ENCODE peak calls at places on chromosome 17, in nine cellular contexts. Y is foreskin fibroblast, Z is cardiac fibroblast, E is progenitor cell of endocrine pancreas, D is tibial artery, K is OCI-LY7, N is A549, F is cardiac muscle cell, V is heart right ventricle. W is an unnamed sample.

GRCh38 chr17:72126575-72127486 is 6.0 kb downstream of the SOX9 start:
- DNase-seq in N (peak), V (peak), F (peak), Z (peak), E (no peak), D (no peak), Y (peak), K (no peak), W (no peak)

GRCh38 chr17:15490634-15491261 is 23.3 kb upstream of the CDRT4 start:
- DNase-seq in E (no peak), K (no peak), D (peak), N (no peak), Y (peak), V (peak), F (peak), Z (peak), W (no peak)

GRCh38 chr17:58487589-58488427 is at the start of gene HSF5:
- DNase-seq in K (no peak), N (no peak), E (no peak), Y (peak), F (peak), Z (no peak), V (no peak), D (no peak), W (peak)

GRCh38 chr17:11369570-11369969 is 128.6 kb downstream of the SHISA6 start:
- DNase-seq in K (no peak), E (no peak), F (no peak), N (no peak), V (no peak), D (no peak), Y (no peak), Z (no peak), W (no peak)

GRCh38 chr17:66580601-66581385 is 254.1 kb upstream of the CACNG5 start:
- DNase-seq in E (no peak), K (no peak), Y (peak), N (no peak), Z (peak), F (peak), V (peak), D (no peak), W (no peak)

GRCh38 chr17:79878346-79878745 is 39.1 kb upstream of the CBX4 start:
- DNase-seq in F (no peak), E (no peak), V (no peak), Y (no peak), D (no peak), K (no peak), N (no peak), Z (no peak), W (no peak)

GRCh38 chr17:2393954-2394749 is 6.7 kb downstream of the MNT start:
- DNase-seq in D (no peak), K (no peak), Z (no peak), F (no peak), V (no peak), E (no peak), N (no peak), Y (no peak), W (no peak)

GRCh38 chr17:62100050-62100449 is 35.0 kb upstream of the MED13 start:
- DNase-seq in K (no peak), F (no peak), N (no peak), D (no peak), V (no peak), E (no peak), Z (no peak), Y (no peak), W (no peak)

GRCh38 chr17:19702231-19702641 is 14.1 kb downstream of the SLC47A2 start:
- DNase-seq in N (no peak), Z (no peak), K (no peak), D (no peak), V (no peak), E (no peak), Y (no peak), F (no peak), W (no peak)

GRCh38 chr17:33292184-33292980 is 713 bp downstream of the ASIC2 start:
- DNase-seq in D (no peak), F (peak), K (no peak), V (no peak), N (peak), Z (peak), Y (peak), E (peak), W (no peak)

GRCh38 chr17:50972579-50972978 is 106.4 kb upstream of the TOB1 start:
- DNase-seq in E (no peak), Z (no peak), Y (no peak), D (no peak), K (no peak), V (no peak), F (no peak), N (no peak), W (no peak)

GRCh38 chr17:3693829-3694231 is 2.1 kb downstream of the P2RX5 start:
- DNase-seq in E (no peak), D (no peak), N (no peak), Z (no peak), F (no peak), V (no peak), K (peak), Y (no peak), W (peak)

GRCh38 chr17:72030067-72030899 is 90.5 kb upstream of the SOX9 start:
- DNase-seq in N (peak), V (peak), D (no peak), F (peak), Z (peak), E (peak), Y (peak), K (peak), W (peak)

GRCh38 chr17:4101127-4101798 is 41.6 kb downstream of the ZZEF1 start:
- DNase-seq in E (no peak), V (peak), Y (peak), K (no peak), F (peak), N (no peak), D (no peak), Z (peak), W (peak)

GRCh38 chr17:16468428-16468992 is 23.5 kb downstream of the LRRC75A start:
- DNase-seq in V (no peak), Z (no peak), F (no peak), E (no peak), D (no peak), Y (no peak), N (no peak), K (no peak), W (no peak)

GRCh38 chr17:8140058-8140412 is 12.2 kb downstream of the PER1 start:
- DNase-seq in E (no peak), F (no peak), N (no peak), D (peak), Z (no peak), Y (no peak), K (no peak), V (no peak), W (no peak)

GRCh38 chr17:68909066-68909465 is 46.1 kb downstream of the ABCA8 start:
- DNase-seq in N (peak), V (peak), D (peak), F (peak), E (no peak), Z (peak), K (peak), Y (peak), W (peak)

GRCh38 chr17:77098884-77099545 is 41.8 kb upstream of the SEC14L1 start:
- DNase-seq in F (peak), E (no peak), Z (peak), V (peak), Y (peak), K (no peak), N (no peak), D (peak), W (no peak)

GRCh38 chr17:59838196-59838911 is 54.4 kb downstream of the TUBD1 start:
- DNase-seq in F (peak), K (no peak), V (no peak), Z (peak), Y (no peak), N (no peak), D (no peak), E (no peak), W (peak)

GRCh38 chr17:80829166-80829813 is 162.4 kb upstream of the CHMP6 start:
- DNase-seq in N (no peak), F (no peak), K (no peak), D (no peak), V (no peak), Z (no peak), Y (no peak), E (no peak), W (no peak)

GRCh38 chr17:56292010-56292409 is 138.7 kb downstream of the ANKFN1 start:
- DNase-seq in V (no peak), Z (peak), K (no peak), N (no peak), Y (peak), F (no peak), D (no peak), E (no peak), W (no peak)

GRCh38 chr17:55740515-55741352 is 10.1 kb upstream of the PCTP start:
- DNase-seq in D (no peak), V (no peak), E (no peak), N (no peak), Z (no peak), K (no peak), F (no peak), Y (peak), W (no peak)

GRCh38 chr17:72587773-72588511 is 467.1 kb downstream of the SOX9 start:
- DNase-seq in F (peak), E (no peak), D (no peak), V (no peak), Y (no peak), N (no peak), Z (peak), K (peak), W (peak)

GRCh38 chr17:77726549-77726957 is 231.9 kb upstream of the TNRC6C start:
- DNase-seq in K (no peak), D (no peak), N (no peak), Z (no peak), V (no peak), Y (no peak), E (no peak), F (no peak), W (no peak)

GRCh38 chr17:78676415-78677302 is 99.5 kb upstream of the DNAH17 start:
- DNase-seq in E (no peak), Z (no peak), D (no peak), V (no peak), K (no peak), Y (no peak), F (no peak), N (no peak), W (no peak)

GRCh38 chr17:13784466-13784865 is 182.7 kb upstream of the HS3ST3A1 start:
- DNase-seq in V (no peak), F (peak), K (no peak), E (no peak), N (no peak), D (no peak), Y (no peak), Z (no peak), W (no peak)

GRCh38 chr17:21357696-21358095 is 18.5 kb upstream of the KCNJ12 start:
- DNase-seq in D (no peak), E (no peak), N (no peak), Z (no peak), F (no peak), Y (no peak), V (no peak), K (no peak), W (no peak)

GRCh38 chr17:70239391-70239826 is 70.1 kb downstream of the KCNJ2 start:
- DNase-seq in K (no peak), Z (no peak), Y (no peak), E (no peak), D (no peak), V (no peak), F (no peak), N (no peak), W (no peak)

GRCh38 chr17:292531-293382 is 59.9 kb downstream of the RPH3AL start:
- DNase-seq in Z (no peak), N (no peak), V (no peak), K (no peak), E (no peak), D (peak), Y (no peak), F (no peak), W (no peak)

DNA sequence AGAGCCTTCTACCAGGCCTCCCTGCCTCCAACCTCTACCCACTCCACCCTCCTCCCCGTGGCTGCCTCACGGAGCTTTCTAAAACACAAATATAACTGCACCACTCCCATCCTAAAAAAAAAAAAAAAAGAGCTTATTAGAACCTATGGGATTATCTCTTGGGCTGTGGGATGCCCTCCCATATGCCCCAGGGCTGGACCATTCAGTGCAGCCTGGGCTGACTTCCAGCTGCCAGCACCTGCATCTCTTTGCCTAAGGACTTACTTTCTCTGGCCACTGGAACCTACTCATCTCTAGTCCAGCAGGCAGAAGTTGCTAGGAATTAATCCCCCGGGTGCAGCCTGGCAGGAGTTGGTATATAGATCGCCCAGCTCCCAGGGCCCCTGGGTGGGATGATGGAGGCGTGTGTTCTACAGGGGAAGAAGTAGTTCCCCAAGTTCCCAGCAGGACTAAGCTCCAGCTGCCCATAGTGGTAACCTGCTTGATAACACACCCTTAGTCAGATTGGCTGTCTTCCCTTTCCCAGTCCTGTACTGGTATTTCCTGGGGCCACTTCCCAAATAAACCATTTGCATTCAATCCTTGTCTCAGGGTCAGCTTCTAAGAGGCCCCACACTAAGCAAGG is 10.3 kb downstream of the MPP3 start:
- DNase-seq in E (no peak), Y (no peak), N (no peak), F (peak), D (no peak), V (no peak), Z (no peak), K (no peak), W (no peak)
- TF ChIP-seq CTCF in E (no peak), Y (no peak), N (no peak), F (no peak), D (no peak), V (no peak), Z (no peak), K (no peak), W (no peak)

DNA sequence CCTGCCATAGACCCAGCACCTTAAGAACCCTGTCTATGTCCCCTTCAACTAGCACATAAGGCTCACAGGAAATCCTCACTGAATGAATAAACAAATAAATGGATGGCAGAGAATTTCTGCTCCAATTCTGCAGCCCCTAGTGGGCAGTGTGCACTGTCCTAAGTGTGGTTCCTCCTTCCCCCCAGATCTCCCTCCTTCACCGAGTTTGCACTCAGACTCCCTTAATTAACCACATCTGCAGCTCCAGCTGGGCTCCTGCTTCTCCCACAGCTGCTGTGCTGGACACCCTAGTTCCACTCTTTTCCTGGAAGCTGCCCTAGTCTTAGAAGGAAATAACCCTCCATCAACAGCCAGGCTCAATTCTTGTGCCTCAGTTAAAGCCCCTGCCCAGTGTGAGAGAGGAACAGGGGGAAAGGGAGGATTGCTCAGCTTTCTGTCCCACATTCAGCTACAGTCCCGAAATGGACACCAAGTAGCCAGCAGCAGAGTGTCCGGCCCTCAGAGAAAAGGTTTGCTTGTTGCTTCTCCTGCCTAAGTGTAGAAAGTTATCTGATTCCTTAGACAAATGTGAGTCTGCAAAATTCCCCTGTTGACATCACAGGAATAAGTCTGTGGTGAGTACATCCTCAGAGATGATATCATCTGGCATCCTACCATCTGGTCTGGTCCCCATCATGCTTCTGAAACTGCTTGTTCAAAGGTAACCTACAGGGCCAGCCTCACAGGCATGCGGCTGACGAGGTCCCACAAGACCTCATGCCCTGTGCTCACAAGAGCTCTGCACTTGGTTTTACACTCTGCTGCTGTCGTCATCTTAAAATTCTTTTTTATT is 12.3 kb downstream of the LRRC3C start:
- DNase-seq in F (peak), K (peak), Y (peak), V (peak), Z (peak), E (no peak), N (peak), D (no peak), W (peak)
- TF ChIP-seq CTCF in F (peak), K (peak), Y (peak), V (peak), Z (peak), E (peak), N (peak), D (no peak), W (peak)

GRCh38 chr17:45149037-45149668 is 878 bp downstream of the HEXIM1 start:
- DNase-seq in F (peak), K (peak), D (peak), N (peak), Z (peak), Y (peak), V (peak), E (peak), W (peak)
- TF ChIP-seq CTCF in F (peak), K (peak), D (peak), N (peak), Z (peak), Y (peak), V (peak), E (peak), W (peak)

GRCh38 chr17:30556374-30557332 is 79.4 kb downstream of the GOSR1 start:
- DNase-seq in N (no peak), D (no peak), K (no peak), F (no peak), Y (no peak), Z (no peak), E (no peak), V (no peak), W (no peak)

GRCh38 chr17:30555942-30556341 is 78.7 kb downstream of the GOSR1 start:
- DNase-seq in E (no peak), Y (no peak), Z (no peak), V (no peak), K (no peak), F (no peak), N (no peak), D (no peak), W (no peak)

GRCh38 chr17:30551666-30552339 is 74.6 kb downstream of the GOSR1 start:
- DNase-seq in E (no peak), V (no peak), F (no peak), D (no peak), N (no peak), Y (no peak), K (no peak), Z (no peak), W (no peak)

GRCh38 chr17:30552994-30553565 is 75.9 kb downstream of the GOSR1 start:
- DNase-seq in V (no peak), E (no peak), F (no peak), Y (no peak), N (no peak), D (no peak), K (no peak), Z (no peak), W (no peak)

DNA sequence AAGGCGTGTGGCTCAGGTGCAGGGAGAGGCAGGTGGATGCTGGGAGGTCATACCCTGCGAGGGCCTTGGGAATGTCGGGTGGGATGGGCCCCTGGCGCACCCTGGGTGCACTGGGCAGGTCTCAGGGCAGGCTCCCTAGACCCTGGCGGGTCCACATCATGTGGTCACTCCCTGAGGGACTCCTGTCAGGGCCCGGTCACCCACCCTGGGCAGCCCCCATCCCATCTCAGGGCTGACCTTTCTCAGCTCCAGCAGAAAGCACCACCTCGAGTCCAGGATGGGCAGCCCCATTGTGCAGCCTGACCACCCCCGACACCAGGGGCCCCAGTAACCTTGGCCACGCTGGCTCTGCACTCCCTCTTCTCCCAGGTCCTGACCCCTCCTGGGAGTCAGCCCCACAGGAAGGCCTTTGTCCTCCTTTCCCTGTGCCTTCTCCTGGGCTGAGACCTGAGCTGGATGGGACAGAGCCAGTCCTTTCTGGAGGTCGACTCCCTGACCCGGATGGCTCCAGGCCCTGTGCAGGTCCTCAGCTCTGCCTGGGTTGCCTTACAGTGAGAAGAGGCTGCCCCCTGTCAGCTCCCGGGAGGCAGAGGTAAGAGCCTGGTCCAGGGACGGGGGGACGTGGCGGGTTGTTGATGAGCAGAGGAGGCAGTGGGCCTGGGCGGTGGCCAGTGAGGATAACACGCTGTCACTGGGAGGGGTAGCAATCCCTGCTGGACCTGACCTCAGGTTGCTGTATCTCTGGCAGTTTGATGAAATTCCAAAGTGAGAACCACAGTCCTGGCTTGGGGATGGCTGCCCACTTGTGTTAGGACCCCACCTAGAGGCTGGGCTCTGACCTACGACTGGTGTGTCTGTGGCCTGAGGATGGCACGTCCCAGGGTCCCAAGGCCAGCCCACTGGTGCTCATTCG is 77.9 kb downstream of the GOSR1 start:
- DNase-seq in F (peak), E (no peak), N (no peak), V (no peak), K (peak), D (no peak), Y (peak), Z (peak), W (peak)
- TF ChIP-seq CTCF in F (peak), E (no peak), N (peak), V (peak), K (peak), D (no peak), Y (no peak), Z (peak), W (peak)

DNA sequence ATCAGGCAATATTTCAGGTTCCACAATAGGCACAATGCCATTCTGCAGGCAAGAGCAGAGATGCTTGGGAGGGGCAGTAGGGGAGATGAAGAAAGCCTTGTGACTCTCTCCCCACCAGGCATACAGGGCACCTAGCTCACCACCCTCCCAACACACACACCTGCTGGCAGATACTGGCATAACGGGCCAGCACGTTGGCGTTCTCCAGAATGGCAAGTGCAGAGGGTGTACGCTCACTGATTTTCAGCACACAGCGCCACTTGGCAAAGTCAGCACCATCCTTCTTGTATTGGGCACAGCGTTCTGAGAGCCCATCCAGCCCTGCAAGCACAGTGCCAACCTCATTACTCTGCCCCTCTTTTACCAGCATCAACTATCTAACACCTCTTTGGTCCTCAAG is 2.2 kb downstream of the ALDOC start:
- DNase-seq in N (no peak), V (no peak), F (no peak), Z (no peak), Y (no peak), K (no peak), E (no peak), D (no peak), W (no peak)
- TF ChIP-seq CTCF in N (no peak), V (no peak), F (no peak), Z (no peak), Y (no peak), K (no peak), E (peak), D (no peak), W (peak)